ENCODE peak calls at places on chromosomes 7 and 10, in four cellular contexts. O is T-helper 1 cell, A is fibroblast of pulmonary artery, Y is myocyte. K is an unnamed sample.

GRCh38 chr7:151207315-151207714 is 3.0 kb downstream of the H2BK1 start:
- DNase-seq in O (no peak), A (no peak), Y (no peak), K (no peak)

GRCh38 chr7:26508481-26508880 is 216.8 kb downstream of the SNX10 start:
- DNase-seq in O (no peak), A (no peak), Y (no peak), K (no peak)

GRCh38 chr7:74525881-74526280 is 72.2 kb downstream of the GTF2IRD1 start:
- DNase-seq in O (no peak), A (no peak), Y (peak), K (no peak)

GRCh38 chr7:105257338-105257737 is 131.4 kb downstream of the SRPK2 start:
- DNase-seq in O (no peak), A (no peak), Y (peak), K (no peak)

GRCh38 chr7:102994567-102994966 is 80.0 kb downstream of the FBXL13 start:
- DNase-seq in O (no peak), A (no peak), Y (no peak), K (no peak)

GRCh38 chr7:81603-82342 is 110.6 kb upstream of the FAM20C start:
- DNase-seq in O (no peak), A (no peak), Y (no peak), K (no peak)

GRCh38 chr10:104274762-104275721 is 6.1 kb downstream of the GSTO2 start:
- DNase-seq in O (no peak), A (peak), Y (no peak), K (peak)

GRCh38 chr10:63346015-63346441 is 119.7 kb downstream of the JMJD1C start:
- DNase-seq in O (no peak), A (peak), Y (peak), K (peak)

GRCh38 chr10:130560079-130560478 is 423.9 kb downstream of the GLRX3 start:
- DNase-seq in O (no peak), A (no peak), Y (no peak), K (no peak)

GRCh38 chr10:12589271-12589670 is 239.9 kb downstream of the CAMK1D start:
- DNase-seq in O (no peak), A (no peak), Y (no peak), K (no peak)

GRCh38 chr10:42367532-42368230 is 270.7 kb downstream of the ZNF33B start:
- DNase-seq in O (no peak), A (peak), Y (peak), K (peak)

GRCh38 chr7:110569486-110569885 is 521.4 kb upstream of the LRRN3 start:
- DNase-seq in O (no peak), A (no peak), Y (no peak), K (no peak)

GRCh38 chr10:103845983-103846382 is 9.4 kb downstream of the SH3PXD2A start:
- DNase-seq in O (no peak), A (no peak), Y (no peak), K (no peak)

GRCh38 chr10:86314616-86315520 is 51.7 kb downstream of the GRID1 start:
- DNase-seq in O (no peak), A (no peak), Y (no peak), K (no peak)

GRCh38 chr10:94344522-94345122 is 18.1 kb downstream of the NOC3L start:
- DNase-seq in O (no peak), A (no peak), Y (no peak), K (no peak)

GRCh38 chr10:35426657-35427056 is 90.3 kb downstream of the CCNY start:
- DNase-seq in O (no peak), A (no peak), Y (no peak), K (no peak)

GRCh38 chr10:101261702-101262101 is 32.4 kb upstream of the LBX1 start:
- DNase-seq in O (no peak), A (no peak), Y (no peak), K (no peak)

GRCh38 chr10:101629781-101630419 is 41.8 kb downstream of the DPCD start:
- DNase-seq in O (no peak), A (no peak), Y (peak), K (no peak)

GRCh38 chr7:151801782-151802468 is 75.0 kb downstream of the PRKAG2 start:
- DNase-seq in O (no peak), A (no peak), Y (no peak), K (no peak)

GRCh38 chr10:13707156-13707881 is 120.6 kb downstream of the PRPF18 start:
- DNase-seq in O (no peak), A (peak), Y (peak), K (peak)

GRCh38 chr10:14573666-14574261 is 200.9 kb downstream of the FAM107B start:
- DNase-seq in O (no peak), A (peak), Y (peak), K (peak)

GRCh38 chr7:75575488-75576112 is 83.5 kb downstream of the SPDYE5 start:
- DNase-seq in O (no peak), A (no peak), Y (peak), K (peak)